ENCODE peak calls at places on chromosomes 5 and 9, in five cellular contexts. R, A, S, U and J are unnamed samples.

GRCh38 chr9:83981126-83981871 is 694 bp downstream of the RMI1 start:
- DNase-seq in R (no peak), S (peak; percentile 28), U (peak; percentile 49), A (peak; percentile 69), J (no peak)

GRCh38 chr5:178786859-178787499 is 56.5 kb upstream of the ZNF354A start:
- DNase-seq in S (peak; percentile 49), A (peak; percentile 87), U (peak; percentile 10), R (no peak), J (peak; percentile 90)

GRCh38 chr5:74762599-74762998 is 4.3 kb downstream of the GFM2 start:
- DNase-seq in U (peak; percentile 25), R (no peak), A (peak; percentile 97), S (no peak), J (peak; percentile 18)

GRCh38 chr9:1440276-1440675 is 390.1 kb downstream of the DMRT2 start:
- DNase-seq in U (no peak), R (no peak), S (no peak), A (no peak), J (no peak)

GRCh38 chr9:127181315-127181580 is 58.8 kb upstream of the ANGPTL2 start:
- DNase-seq in R (no peak), A (no peak), S (peak; percentile 11), U (no peak), J (no peak)

GRCh38 chr9:96274939-96275338 is 27.0 kb downstream of the HSD17B3 start:
- DNase-seq in U (no peak), R (no peak), S (no peak), A (no peak), J (no peak)

GRCh38 chr5:32504923-32505596 is 60.5 kb upstream of the ZFR start:
- DNase-seq in A (no peak), U (peak; percentile 96), R (peak; percentile 25), S (peak; percentile 93), J (no peak)

GRCh38 chr5:125536582-125536981 is 790.1 kb upstream of the ZNF608 start:
- DNase-seq in U (peak; percentile 64), A (peak; percentile 84), R (no peak), S (no peak), J (no peak)

GRCh38 chr9:133777871-133778270 is 39.7 kb upstream of the SARDH start:
- DNase-seq in S (no peak), U (no peak), R (no peak), A (no peak), J (no peak)

GRCh38 chr9:6759114-6759977 is 1.6 kb downstream of the KDM4C start:
- DNase-seq in A (peak; percentile 76), S (no peak), R (no peak), U (peak; percentile 88), J (no peak)

GRCh38 chr9:68433629-68434028 is 77.2 kb downstream of the PGM5 start:
- DNase-seq in U (no peak), A (no peak), S (no peak), R (no peak), J (no peak)

GRCh38 chr5:74947961-74948613 is 81.9 kb upstream of the FAM169A start:
- DNase-seq in U (peak; percentile 16), S (no peak), R (no peak), A (no peak), J (peak; percentile 35)

GRCh38 chr5:178577376-178577839 is 12.8 kb downstream of the COL23A1 start:
- DNase-seq in A (no peak), R (peak; percentile 45), S (no peak), U (no peak), J (no peak)

GRCh38 chr5:168528521-168529360 is at the start of gene FBLL1:
- DNase-seq in U (peak; percentile 42), R (peak; percentile 58), S (no peak), A (no peak), J (no peak)

GRCh38 chr5:108171759-108172158 is 210.1 kb downstream of the FBXL17 start:
- DNase-seq in A (no peak), S (no peak), R (no peak), U (no peak), J (no peak)

GRCh38 chr5:43773032-43773830 is 170.3 kb downstream of the NNT start:
- DNase-seq in U (peak; percentile 87), S (no peak), A (peak; percentile 74), R (no peak), J (no peak)

GRCh38 chr9:114834386-114834785 is 28.5 kb upstream of the TNFSF15 start:
- DNase-seq in U (no peak), S (no peak), A (no peak), R (no peak), J (no peak)

GRCh38 chr9:136775191-136775590 is 10.9 kb upstream of the LCN15 start:
- DNase-seq in A (no peak), U (no peak), S (no peak), R (no peak), J (no peak)

GRCh38 chr5:145968970-145969713 is 32.8 kb downstream of the SH3RF2 start:
- DNase-seq in U (no peak), R (no peak), S (no peak), A (no peak), J (no peak)

GRCh38 chr5:67941750-67942450 is 273.7 kb upstream of the PIK3R1 start:
- DNase-seq in A (peak; percentile 32), U (peak; percentile 82), R (no peak), S (no peak), J (no peak)

GRCh38 chr5:51518607-51519006 is 135.4 kb downstream of the ISL1 start:
- DNase-seq in R (no peak), S (no peak), A (no peak), U (no peak), J (no peak)

GRCh38 chr9:77981332-77981731 is 50.3 kb downstream of the GNAQ start:
- DNase-seq in U (peak; percentile 22), S (no peak), R (no peak), A (peak; percentile 91), J (no peak)

GRCh38 chr5:133933169-133933509 is 35.3 kb downstream of the C5orf15 start:
- DNase-seq in A (no peak), U (peak; percentile 28), R (no peak), S (no peak), J (no peak)

GRCh38 chr5:32935292-32935691 is 224.2 kb downstream of the NPR3 start:
- DNase-seq in A (no peak), U (no peak), R (no peak), S (no peak), J (no peak)

GRCh38 chr5:76114192-76114795 is 31.1 kb downstream of the SV2C start:
- DNase-seq in R (peak; percentile 33), A (no peak), U (no peak), S (peak; percentile 16), J (no peak)

GRCh38 chr5:150159741-150160179 is 4.1 kb upstream of the PDGFRB start:
- DNase-seq in S (peak; percentile 78), R (no peak), U (peak; percentile 91), A (no peak), J (no peak)

GRCh38 chr9:70255521-70255920 is 3.3 kb upstream of the SMC5 start:
- DNase-seq in S (no peak), U (no peak), A (peak; percentile 19), R (no peak), J (no peak)

DNA sequence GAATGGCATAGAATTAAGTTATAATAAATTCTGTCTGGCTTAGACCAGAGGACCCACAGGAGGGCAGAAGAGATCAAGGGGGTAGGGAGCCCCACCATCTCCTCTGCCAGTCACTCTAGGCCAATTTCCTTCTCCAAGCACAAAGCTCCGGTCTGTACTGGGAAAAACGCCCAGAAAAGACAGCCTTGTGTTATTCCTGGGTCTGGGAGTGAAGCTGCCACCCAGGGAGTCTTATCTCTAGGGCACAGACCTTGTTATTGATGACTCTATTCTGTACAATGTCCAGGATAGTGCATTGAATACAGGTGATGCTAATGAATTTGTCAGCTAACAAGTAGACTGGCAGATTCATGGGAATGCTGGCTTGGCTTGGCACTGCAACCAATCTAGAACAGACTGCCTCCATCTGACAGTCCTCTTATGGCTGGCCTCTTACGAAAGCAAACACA is 60.7 kb downstream of the MED27 start:
- DNase-seq in A (no peak), R (no peak), S (no peak), U (peak; percentile 46), J (no peak)
- TF ChIP-seq CTCF in A (no peak), R (no peak), S (no peak), U (no peak), J (peak; percentile 13)

GRCh38 chr9:33923998-33924701 is 107.2 kb downstream of the UBE2R2 start:
- DNase-seq in S (no peak), R (no peak), U (no peak), A (no peak), J (no peak)

GRCh38 chr9:33923079-33923478 is 106.1 kb downstream of the UBE2R2 start:
- DNase-seq in R (no peak), A (no peak), U (no peak), S (no peak), J (no peak)

GRCh38 chr9:33919276-33919897 is 102.4 kb downstream of the UBE2R2 start:
- DNase-seq in A (no peak), U (no peak), R (no peak), S (no peak), J (no peak)

GRCh38 chr9:33924978-33925797 is 108.2 kb downstream of the UBE2R2 start:
- DNase-seq in U (peak; percentile 72), A (no peak), R (peak; percentile 60), S (peak; percentile 49), J (no peak)

DNA sequence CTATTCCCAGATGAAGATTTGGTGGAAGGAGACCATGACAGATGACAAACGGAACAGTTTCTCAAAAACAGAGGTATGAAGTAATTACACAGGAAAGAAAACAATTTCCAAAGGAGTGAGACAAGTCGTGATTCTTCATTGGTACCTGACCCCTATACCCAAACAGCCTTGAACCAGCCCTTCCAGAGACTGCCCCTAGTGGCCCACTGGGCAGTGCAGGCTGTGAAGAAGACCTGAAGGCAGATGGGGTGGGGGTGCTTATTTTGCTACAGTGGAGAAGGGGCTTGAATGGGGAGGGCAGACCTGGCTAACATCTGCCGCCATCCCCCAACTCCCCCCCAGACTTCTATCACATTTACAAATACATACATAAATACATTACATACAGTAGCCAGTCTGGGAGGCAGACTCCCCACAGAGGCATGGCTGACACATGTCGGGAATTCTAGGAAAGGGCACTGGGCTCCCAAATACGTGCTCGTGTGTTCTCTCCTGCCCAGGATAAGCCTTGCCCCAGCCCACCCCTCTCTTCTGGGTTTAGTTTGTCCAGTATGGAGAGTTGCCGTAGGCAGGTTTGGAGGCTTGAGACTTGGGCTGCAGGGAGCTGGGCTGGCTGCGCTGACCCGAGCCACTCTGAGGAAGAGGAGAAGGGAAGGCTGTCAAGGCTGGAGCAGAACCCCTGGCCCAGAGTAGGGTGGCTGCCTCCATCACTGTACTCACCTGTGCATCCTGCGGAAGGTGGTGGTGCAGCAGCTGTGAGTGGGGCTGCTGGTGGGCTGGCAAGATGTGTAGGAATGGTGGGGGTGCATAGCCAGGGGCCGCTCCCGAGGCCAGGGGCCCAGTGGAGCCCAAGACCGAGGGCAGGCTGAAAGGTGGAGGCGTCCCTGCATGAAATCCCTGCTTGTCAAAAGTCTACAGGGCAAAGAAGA is 105.3 kb downstream of the UBE2R2 start:
- DNase-seq in S (no peak), A (no peak), R (peak; percentile 60), U (peak; percentile 35), J (no peak)
- TF ChIP-seq CTCF in S (no peak), A (peak; percentile 80), R (peak; percentile 64), U (peak; percentile 89), J (no peak)

GRCh38 chr5:180673371-180674252 is 24.2 kb upstream of the FLT4 start:
- DNase-seq in A (no peak), R (peak; percentile 38), U (no peak), S (no peak), J (no peak)
- TF ChIP-seq CTCF in A (no peak), R (peak; percentile 24), U (no peak), S (no peak), J (no peak)

DNA sequence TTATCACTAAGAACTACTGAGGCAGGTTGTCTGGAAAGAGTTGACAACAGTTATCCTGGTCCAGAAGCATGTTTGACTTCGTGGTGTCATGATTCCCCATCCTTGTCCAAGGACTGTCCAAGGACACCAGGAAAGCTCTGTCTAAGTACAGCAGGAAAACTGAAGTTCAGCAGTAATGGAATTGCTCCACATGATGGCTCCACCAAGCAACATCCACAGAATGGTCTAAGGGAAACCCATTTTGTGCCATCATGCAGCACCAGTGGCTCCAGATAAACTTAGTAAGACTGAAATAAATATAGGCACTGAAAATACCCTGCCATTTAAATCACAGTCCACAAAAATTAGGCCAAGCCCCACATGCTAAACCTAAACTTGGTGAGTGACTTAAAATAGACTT is 192.8 kb downstream of the CDH18 start:
- DNase-seq in U (peak; percentile 44), A (peak; percentile 34), R (no peak), S (no peak), J (peak; percentile 51)
- TF ChIP-seq CTCF in U (peak; percentile 10), A (peak; percentile 50), R (no peak), S (no peak), J (peak; percentile 26)